ENCODE peak calls at places on chromosomes 4 and X, in four cellular contexts. Y is mesendoderm; F is CD4-positive, CD25-positive, alpha-beta regulatory T cell; T is MG63. U is an unnamed sample. For H3K27me3, the result is how much of the 10 kb centered on the place peaks cover.

GRCh38 chr4:55393461-55394320 is 2.1 kb upstream of the TMEM165 start:
- DNase-seq in Y (no peak), T (peak), F (no peak), U (no peak)

GRCh38 chrX:110086916-110087484 is 84.1 kb downstream of the TMEM164 start:
- DNase-seq in T (no peak), F (no peak), Y (peak), U (no peak)

GRCh38 chr4:115121351-115122043 is 8.1 kb upstream of the NDST4 start:
- DNase-seq in T (no peak), Y (no peak), F (no peak), U (no peak)

GRCh38 chr4:15457401-15458201 is 12.1 kb upstream of the CC2D2A start:
- DNase-seq in F (peak), T (no peak), Y (peak), U (peak)

GRCh38 chrX:108216405-108216804 is 124.8 kb downstream of the ATG4A start:
- DNase-seq in F (no peak), Y (no peak), T (no peak), U (no peak)

GRCh38 chrX:68415289-68415688 is 18.0 kb downstream of the OPHN1 start:
- DNase-seq in Y (no peak), F (no peak), T (peak), U (no peak)

GRCh38 chr4:174869334-174869733 is 40.3 kb upstream of the GLRA3 start:
- DNase-seq in Y (no peak), F (no peak), T (no peak), U (no peak)

GRCh38 chr4:184039963-184040383 is 134.9 kb downstream of the STOX2 start:
- DNase-seq in T (no peak), F (peak), Y (peak), U (no peak)

GRCh38 chr4:575281-576141 is 584 bp downstream of the TMEM271 start:
- DNase-seq in Y (peak), F (no peak), T (peak), U (no peak)

GRCh38 chr4:140291259-140291658 is 82.2 kb upstream of the SCOC start:
- DNase-seq in T (peak), Y (no peak), F (no peak), U (no peak)

GRCh38 chrX:70664726-70665125 is 220.1 kb downstream of the DLG3 start:
- DNase-seq in Y (peak), F (peak), T (no peak), U (peak)

GRCh38 chr4:38166082-38166481 is 205.9 kb downstream of the PTTG2 start:
- DNase-seq in F (peak), Y (peak), T (no peak), U (no peak)

GRCh38 chr4:114005569-114006442 is 26.4 kb upstream of the ARSJ start:
- DNase-seq in T (no peak), F (no peak), Y (no peak), U (peak)

GRCh38 chr4:94175553-94176260 is 32.0 kb upstream of the SMARCAD1 start:
- DNase-seq in T (no peak), F (no peak), Y (peak), U (no peak)

GRCh38 chr4:123323998-123324397 is 72.6 kb upstream of the SPRY1 start:
- DNase-seq in F (no peak), Y (no peak), T (no peak), U (no peak)

GRCh38 chr4:123327346-123327745 is 69.2 kb upstream of the SPRY1 start:
- DNase-seq in F (no peak), Y (peak), T (no peak), U (no peak)

GRCh38 chr4:123325241-123325681 is 71.3 kb upstream of the SPRY1 start:
- DNase-seq in F (no peak), Y (peak), T (peak), U (no peak)

DNA sequence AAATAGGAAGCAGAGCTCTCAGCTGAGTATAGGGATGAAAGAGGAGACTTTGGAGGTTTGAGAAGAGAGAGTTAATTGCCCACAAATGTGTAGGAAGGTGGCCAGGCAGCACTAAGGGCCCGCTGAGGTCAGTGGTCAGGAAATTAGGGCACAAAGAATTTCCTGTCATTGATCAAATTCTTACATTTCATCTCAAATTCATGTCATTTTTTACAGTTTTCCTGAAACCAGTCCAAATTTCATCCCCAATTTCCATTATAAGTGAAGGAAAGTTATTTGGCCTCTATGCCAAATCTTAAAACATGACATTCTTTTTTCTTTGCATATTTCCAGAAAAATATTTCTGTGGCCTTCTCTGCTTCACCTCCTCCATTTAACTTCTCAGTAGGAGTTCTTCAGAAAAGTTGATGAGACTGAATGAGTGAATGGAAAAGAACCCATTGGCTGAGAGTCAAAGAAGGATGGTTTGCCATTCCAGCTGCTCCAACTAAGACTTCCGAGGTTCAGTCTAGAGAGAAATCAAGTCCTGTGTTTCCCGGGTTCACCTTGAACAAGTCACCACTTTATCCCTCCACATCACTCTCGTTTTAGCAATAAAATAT is 68.6 kb upstream of the SPRY1 start:
- DNase-seq in T (no peak), Y (no peak), F (no peak), U (no peak)
- H3K4me3 ChIP-seq in T (no peak), Y (no peak), F (no peak), U (no peak)

GRCh38 chr4:13504374-13504773 is 20.2 kb upstream of the RAB28 start:
- DNase-seq in T (no peak), F (no peak), Y (no peak), U (no peak)

GRCh38 chr4:13511101-13511500 is 27.0 kb upstream of the RAB28 start:
- DNase-seq in Y (no peak), F (no peak), T (no peak), U (no peak)

GRCh38 chr4:13515268-13515667 is 29.0 kb downstream of the NKX3-2 start:
- DNase-seq in Y (no peak), T (no peak), F (no peak), U (no peak)

GRCh38 chr4:13514722-13515121 is 29.6 kb downstream of the NKX3-2 start:
- DNase-seq in Y (no peak), F (no peak), T (no peak), U (no peak)

GRCh38 chr4:13509442-13509841 is 25.3 kb upstream of the RAB28 start:
- DNase-seq in F (no peak), Y (no peak), T (no peak), U (no peak)
- H3K27me3 ChIP-seq in F (under half), Y (under half), T (under half), U (under half)

GRCh38 chr4:4388418-4388817 is 1.5 kb downstream of the NSG1 start:
- DNase-seq in Y (no peak), F (no peak), T (no peak), U (no peak)
- H3K4me3 ChIP-seq in Y (no peak), F (no peak), T (no peak), U (no peak)

DNA sequence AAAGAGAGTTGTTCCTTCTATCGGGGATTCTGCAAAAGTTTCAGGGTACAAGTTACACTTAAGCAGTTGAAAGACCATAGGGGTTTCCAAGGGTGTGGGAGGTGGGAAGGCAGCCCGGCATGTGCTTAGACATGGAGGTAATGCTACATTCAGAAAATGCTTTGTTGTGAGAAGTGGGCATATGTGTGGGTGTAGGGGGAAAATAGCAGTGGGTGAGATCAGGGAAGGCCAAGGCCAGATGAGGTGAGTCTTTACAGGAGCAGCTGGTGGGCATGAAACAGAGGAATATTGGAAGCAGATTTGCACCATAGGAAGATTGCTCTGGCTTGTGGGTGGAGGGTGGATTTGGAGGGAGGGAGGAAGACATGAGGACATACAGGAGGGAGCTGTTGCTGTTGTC is 8.3 kb downstream of the CYTL1 start:
- DNase-seq in Y (no peak), F (no peak), T (no peak), U (no peak)
- H3K27me3 ChIP-seq in Y (under half), F (under half), T (under half), U (under half)

DNA sequence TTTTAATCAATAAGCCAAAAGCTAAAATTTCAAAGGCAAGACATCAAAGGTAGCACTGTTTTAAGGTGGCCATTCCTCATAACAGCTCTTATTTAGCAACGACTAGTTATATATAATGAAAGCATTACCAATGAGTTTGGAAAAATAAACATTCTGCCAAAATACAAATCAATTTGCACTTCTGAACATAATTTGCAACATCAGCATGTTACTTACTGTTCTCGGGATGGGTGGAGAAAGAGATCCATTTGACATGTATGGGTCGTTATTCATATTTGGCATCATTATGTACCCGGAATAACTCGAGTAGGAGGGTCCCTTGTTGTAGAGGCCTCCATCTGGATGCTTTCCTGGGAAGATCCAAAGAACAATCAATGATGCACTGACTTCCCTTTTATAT is 5.4 kb downstream of the LEF1 start:
- DNase-seq in F (no peak), T (no peak), Y (no peak), U (no peak)
- H3K4me3 ChIP-seq in F (peak), T (no peak), Y (no peak), U (peak)

GRCh38 chrX:131621650-131622049 is 77.8 kb downstream of the OR13H1 start:
- DNase-seq in T (no peak), F (no peak), Y (no peak), U (no peak)
- H3K27me3 ChIP-seq in T (under half), F (under half), Y (under half), U (under half)

GRCh38 chr4:48127231-48127881 is 6.7 kb downstream of the TXK start:
- DNase-seq in Y (peak), F (no peak), T (no peak), U (no peak)
- H3K4me3 ChIP-seq in Y (no peak), F (peak), T (no peak), U (peak)

DNA sequence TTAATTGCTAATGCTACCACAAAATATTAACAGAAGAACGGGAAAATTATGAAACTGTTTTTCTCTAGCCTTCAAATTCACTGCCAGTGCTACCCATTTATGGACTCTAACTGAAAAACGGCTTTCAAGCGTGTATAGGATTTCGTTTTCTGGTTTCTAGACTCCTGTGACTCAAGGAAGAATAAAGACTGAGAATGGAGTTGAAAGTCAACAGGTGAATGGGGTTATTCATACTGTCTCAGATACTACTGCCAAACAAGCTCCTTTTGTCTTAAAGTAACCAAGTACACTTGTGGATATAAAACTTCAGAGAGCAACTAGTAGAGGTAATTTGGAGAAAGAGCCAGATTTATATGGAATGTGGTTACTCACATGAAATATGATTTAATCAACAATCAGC is 251.1 kb upstream of the ITM2A start:
- DNase-seq in F (no peak), T (no peak), Y (no peak), U (no peak)
- H3K27me3 ChIP-seq in F (under half), T (under half), Y (under half), U (under half)

DNA sequence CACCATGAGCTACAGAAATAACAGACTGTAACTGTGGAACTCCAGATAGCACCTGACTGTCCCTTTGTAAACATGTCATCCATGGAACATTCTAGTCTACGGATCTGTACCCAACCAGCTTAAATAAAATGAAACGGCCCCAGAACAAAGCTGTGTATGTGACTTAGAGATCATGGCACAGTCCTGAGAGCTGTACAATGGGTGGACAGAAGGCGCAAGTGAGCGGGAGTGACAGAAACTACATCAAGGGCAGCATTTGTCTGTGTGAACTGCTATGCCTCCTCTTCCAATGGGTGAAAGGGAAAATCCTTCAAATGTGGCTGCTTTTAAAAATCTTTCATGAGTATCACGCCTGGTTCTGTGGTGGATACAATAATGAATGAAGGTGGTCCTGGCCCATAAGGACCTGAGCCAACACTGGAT is 72.5 kb downstream of the FAT1 start:
- DNase-seq in Y (no peak), T (no peak), F (no peak), U (no peak)
- H3K4me3 ChIP-seq in Y (no peak), T (no peak), F (no peak), U (no peak)

GRCh38 chrX:99939883-99940232 is 470.2 kb downstream of the PCDH19 start:
- DNase-seq in F (no peak), Y (peak), T (no peak), U (no peak)
- H3K27me3 ChIP-seq in F (under half), Y (under half), T (under half), U (under half)

U was measured in CD4-positive, alpha-beta memory T cell.